ENCODE peak calls at places on chromosomes 1 and 21, in eight cellular contexts. Q is lower leg skin, V is hippocampal formation, I is NCI-H1048, Z is NCI-H2029, Y is brain pericyte, D is T-cell, X is GM23338. C is an unnamed sample.

GRCh38 chr1:30521261-30521865 is 202.0 kb downstream of the MATN1 start:
- DNase-seq in Z (no peak), D (no peak), Q (no peak), V (no peak), I (no peak), Y (no peak), X (no peak), C (no peak)

GRCh38 chr1:210299501-210299900 is 29.2 kb upstream of the HHAT start:
- DNase-seq in V (no peak), Y (no peak), Q (no peak), X (no peak), I (no peak), D (no peak), Z (no peak), C (no peak)

GRCh38 chr1:93317207-93317606 is 28.5 kb upstream of the DR1 start:
- DNase-seq in Z (no peak), D (no peak), V (peak), X (no peak), I (no peak), Q (peak), Y (no peak), C (no peak)

GRCh38 chr1:24111998-24112380 is at the start of gene MYOM3:
- DNase-seq in Y (no peak), V (no peak), X (peak), I (no peak), Z (no peak), D (no peak), Q (no peak), C (no peak)

GRCh38 chr1:232432313-232432712 is 197.6 kb downstream of the SIPA1L2 start:
- DNase-seq in X (no peak), Y (no peak), Q (no peak), I (no peak), D (no peak), V (peak), Z (no peak), C (no peak)

GRCh38 chr1:203906932-203907331 is 45.5 kb downstream of the SNRPE start:
- DNase-seq in V (no peak), X (no peak), Q (no peak), I (no peak), Z (no peak), Y (peak), D (no peak), C (no peak)

GRCh38 chr1:8560611-8561544 is 243.0 kb downstream of the SLC45A1 start:
- DNase-seq in X (peak), Y (no peak), D (peak), I (no peak), V (no peak), Z (peak), Q (no peak), C (peak)

GRCh38 chr1:25501235-25502058 is 42.0 kb upstream of the LDLRAP1 start:
- DNase-seq in V (no peak), X (peak), Y (no peak), Z (no peak), Q (no peak), I (no peak), D (no peak), C (no peak)

GRCh38 chr1:203686091-203686632 is 59.5 kb downstream of the ATP2B4 start:
- DNase-seq in V (no peak), D (no peak), Z (peak), I (no peak), Y (no peak), Q (no peak), X (no peak), C (no peak)

GRCh38 chr21:22758478-22758877 is 1760.3 kb downstream of the NCAM2 start:
- DNase-seq in Z (no peak), I (no peak), Y (no peak), D (no peak), X (no peak), Q (no peak), V (no peak), C (no peak)

GRCh38 chr1:60621524-60621923 is 460.8 kb upstream of the NFIA start:
- DNase-seq in Q (no peak), I (peak), D (no peak), Y (peak), X (peak), Z (peak), V (no peak), C (no peak)

C was measured in GM12865.